ENCODE peak calls at places on chromosomes 4 and X, in five cellular contexts. W is left lung, K is upper lobe of right lung, R is AG04450, V is neural progenitor cell. U is an unnamed sample.
A peak's percentile ranks its signal among the peaks of the same experiment; 100 is the strongest.

GRCh38 chr4:10192331-10192730 is 75.7 kb upstream of the WDR1 start:
- DNase-seq in K (no peak), R (no peak), V (peak; percentile 8), W (no peak), U (no peak)

GRCh38 chr4:2318476-2318875 is 56.6 kb upstream of the MXD4 start:
- DNase-seq in K (no peak), W (no peak), V (no peak), R (no peak), U (no peak)

GRCh38 chr4:24024157-24024556 is 134.3 kb upstream of the PPARGC1A start:
- DNase-seq in R (peak; percentile 48), W (no peak), V (no peak), K (no peak), U (no peak)

GRCh38 chrX:35416783-35417182 is 381.4 kb upstream of the MAGEB16 start:
- DNase-seq in R (no peak), W (no peak), V (no peak), K (no peak), U (no peak)

GRCh38 chr4:11471613-11472012 is 42.9 kb upstream of the HS3ST1 start:
- DNase-seq in V (no peak), R (no peak), W (no peak), K (no peak), U (no peak)

GRCh38 chrX:84487365-84488353 is 14.6 kb downstream of the HDX start:
- DNase-seq in K (no peak), R (no peak), W (no peak), V (no peak), U (no peak)

GRCh38 chr4:2478220-2478619 is 9.3 kb downstream of the RNF4 start:
- DNase-seq in R (no peak), W (no peak), V (no peak), K (no peak), U (no peak)

GRCh38 chr4:2833671-2834000 is 10.0 kb upstream of the ADD1 start:
- DNase-seq in W (peak; percentile 29), K (no peak), R (no peak), V (no peak), U (no peak)

GRCh38 chrX:74117962-74118361 is 186.0 kb upstream of the ZCCHC13 start:
- DNase-seq in K (no peak), V (no peak), W (no peak), R (no peak), U (no peak)

GRCh38 chr4:81427605-81427922 is 44.1 kb downstream of the RASGEF1B start:
- DNase-seq in W (no peak), K (no peak), R (no peak), V (no peak), U (no peak)
- H3K27ac ChIP-seq in W (no peak overlapping the region), K (no peak overlapping the region), R (no peak overlapping the region), V (peak overlapping the region; percentile 83), U (peak overlapping the region; percentile 96)

GRCh38 chrX:119398587-119398973 is 556 bp upstream of the SLC25A43 start:
- DNase-seq in R (no peak), V (no peak), K (no peak), W (no peak), U (no peak)
- H3K4me3 ChIP-seq in R (peak overlapping the region; percentile 64), V (peak overlapping the region; percentile 51), K (peak overlapping the region; percentile 60), W (peak overlapping the region; percentile 58), U (peak overlapping the region; percentile 62)

GRCh38 chrX:39211501-39211900 is 410.2 kb downstream of the MID1IP1 start:
- DNase-seq in W (no peak), V (no peak), R (no peak), K (no peak), U (no peak)
- TF ChIP-seq CTCF in W (no peak), V (no peak), R (no peak), K (no peak), U (no peak)

GRCh38 chrX:118171354-118171753 is 54.7 kb upstream of the KLHL13 start:
- DNase-seq in W (no peak), K (no peak), V (no peak), R (no peak), U (no peak)
- H3K27ac ChIP-seq in W (no peak overlapping the region), K (no peak overlapping the region), V (no peak overlapping the region), R (no peak overlapping the region), U (no peak overlapping the region)

GRCh38 chr4:101037938-101038413 is 309.4 kb downstream of the PPP3CA start:
- DNase-seq in R (no peak), W (no peak), K (no peak), V (no peak), U (no peak)
- H3K4me3 ChIP-seq in R (no peak overlapping the region), W (no peak overlapping the region), K (no peak overlapping the region), V (no peak overlapping the region), U (no peak overlapping the region)

GRCh38 chr4:37138019-37138653 is 106.4 kb upstream of the NWD2 start:
- DNase-seq in V (no peak), R (no peak), W (no peak), K (no peak), U (no peak)

GRCh38 chr4:37130465-37130864 is 114.1 kb upstream of the NWD2 start:
- DNase-seq in V (no peak), W (no peak), R (no peak), K (no peak), U (no peak)

GRCh38 chr4:37132351-37132989 is 112.1 kb upstream of the NWD2 start:
- DNase-seq in K (no peak), W (no peak), V (peak; percentile 5), R (no peak), U (no peak)
- TF ChIP-seq CTCF in K (no peak), W (no peak), V (peak; percentile 43), R (no peak), U (peak; percentile 21)

DNA sequence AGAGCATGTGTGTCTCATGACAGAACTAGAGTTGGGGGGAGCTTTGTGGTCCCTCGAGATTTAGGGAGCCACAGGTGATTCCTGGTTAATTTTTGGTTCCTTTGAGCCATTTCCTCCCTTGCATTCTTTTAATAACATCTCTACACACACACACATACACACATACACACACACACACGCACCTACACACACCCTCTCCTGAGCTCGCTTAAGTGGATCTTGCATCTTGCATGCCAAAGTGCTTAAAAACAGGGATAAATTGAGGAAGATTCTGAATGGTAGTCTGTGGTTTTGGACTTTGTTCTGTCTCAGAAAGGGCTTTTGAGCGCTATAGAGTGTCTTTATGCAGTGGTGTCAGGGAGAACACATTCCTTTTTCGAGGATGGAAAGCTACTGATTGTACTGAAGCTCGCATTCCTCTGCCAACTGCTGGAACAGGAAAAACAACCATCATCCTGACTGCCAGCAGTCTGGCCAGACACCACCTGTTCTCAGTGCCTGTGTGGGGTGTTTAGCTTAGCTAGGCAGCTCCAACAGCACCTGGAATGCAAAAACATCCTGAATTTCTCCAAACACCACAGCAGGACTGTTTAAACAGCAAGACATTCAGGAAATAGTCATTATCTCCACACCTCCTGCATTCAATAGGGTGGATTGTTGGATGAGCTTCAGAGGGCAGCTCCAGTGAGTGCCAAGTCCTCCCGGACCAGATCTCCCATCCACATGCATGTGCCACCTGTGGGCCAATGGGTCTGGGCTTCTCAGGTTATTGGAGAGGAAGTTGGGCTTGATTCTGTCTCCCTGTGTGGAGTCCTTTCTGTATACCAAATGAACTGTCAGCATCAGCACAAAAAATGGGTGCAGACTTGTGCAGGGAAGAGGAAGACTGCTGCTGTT is 21.9 kb upstream of the IGFBP7 start:
- DNase-seq in V (peak; percentile 6), R (no peak), K (no peak), W (no peak), U (peak; percentile 44)
- H3K27ac ChIP-seq in V (no peak overlapping the region), R (no peak overlapping the region), K (no peak overlapping the region), W (no peak overlapping the region), U (no peak overlapping the region)